ENCODE peak calls at places on chromosome 16, in eight cellular contexts. W is endothelial cell of umbilical vein, F is bronchial epithelial cell, U is natural killer cell, O is mesothelial cell of epicardium, K is heart right ventricle, J is tibial nerve, Q is endothelial cell. R is an unnamed sample.

GRCh38 chr16:865026-865425 is 64.5 kb upstream of the GNG13 start:
- DNase-seq in K (no peak), J (no peak), U (no peak), O (no peak), F (no peak), W (no peak), Q (no peak), R (no peak)

GRCh38 chr16:65120811-65121721 is 797 bp downstream of the CDH11 start:
- DNase-seq in K (peak), O (peak), J (no peak), U (no peak), F (no peak), W (peak), Q (peak), R (no peak)

GRCh38 chr16:12643034-12643455 is 160.6 kb downstream of the CPPED1 start:
- DNase-seq in K (no peak), O (no peak), W (no peak), Q (no peak), U (no peak), J (no peak), F (no peak), R (no peak)

GRCh38 chr16:2523801-2524231 is 3.6 kb downstream of the AMDHD2 start:
- DNase-seq in Q (no peak), O (no peak), F (no peak), K (no peak), J (no peak), W (no peak), U (no peak), R (no peak)

GRCh38 chr16:77871932-77872331 is 83.6 kb downstream of the VAT1L start:
- DNase-seq in W (no peak), K (no peak), Q (no peak), O (no peak), F (no peak), U (no peak), J (no peak), R (no peak)

GRCh38 chr16:87203060-87203656 is 114.0 kb downstream of the C16orf95 start:
- DNase-seq in Q (peak), U (peak), K (no peak), O (peak), J (peak), F (peak), W (peak), R (peak)

GRCh38 chr16:11705311-11705710 is 37.1 kb downstream of the SNN start:
- DNase-seq in U (no peak), W (no peak), O (no peak), Q (no peak), J (no peak), K (no peak), F (no peak), R (no peak)

GRCh38 chr16:75433732-75434413 is 570 bp upstream of the CFDP1 start:
- DNase-seq in K (peak), F (peak), O (peak), W (peak), Q (peak), U (no peak), J (peak), R (peak)

GRCh38 chr16:49466881-49467280 is 93.3 kb downstream of the C16orf78 start:
- DNase-seq in Q (no peak), O (no peak), K (no peak), F (no peak), J (no peak), W (no peak), U (peak), R (no peak)

GRCh38 chr16:88826070-88826840 is 14.5 kb upstream of the APRT start:
- DNase-seq in O (no peak), W (no peak), Q (no peak), J (no peak), K (no peak), F (no peak), U (no peak), R (peak)

GRCh38 chr16:914453-914852 is 56.3 kb downstream of the LMF1 start:
- DNase-seq in Q (no peak), W (peak), K (no peak), U (no peak), J (no peak), F (peak), O (no peak), R (peak)

GRCh38 chr16:2148714-2149629 is 547 bp downstream of the RAB26 start:
- DNase-seq in F (peak), Q (no peak), U (no peak), K (no peak), O (no peak), W (no peak), J (no peak), R (peak)

GRCh38 chr16:1407749-1408148 is 6.8 kb downstream of the UNKL start:
- DNase-seq in W (no peak), U (no peak), K (no peak), O (no peak), Q (no peak), J (no peak), F (no peak), R (no peak)

GRCh38 chr16:61324044-61324443 is 712.2 kb downstream of the CDH8 start:
- DNase-seq in K (no peak), J (no peak), Q (no peak), U (no peak), F (no peak), O (no peak), W (no peak), R (no peak)

GRCh38 chr16:12231666-12232065 is 255.1 kb downstream of the SNX29 start:
- DNase-seq in O (no peak), K (no peak), F (peak), J (no peak), Q (no peak), W (peak), U (no peak), R (no peak)

GRCh38 chr16:89691231-89691985 is 4.9 kb downstream of the CDK10 start:
- DNase-seq in O (no peak), K (no peak), W (no peak), Q (no peak), J (no peak), F (no peak), U (no peak), R (no peak)

GRCh38 chr16:30490210-30490609 is 17.7 kb downstream of the ITGAL start:
- DNase-seq in W (no peak), F (peak), U (no peak), O (no peak), J (no peak), Q (no peak), K (no peak), R (peak)

GRCh38 chr16:49842972-49843371 is 12.9 kb downstream of the ZNF423 start:
- DNase-seq in O (no peak), F (no peak), K (no peak), W (no peak), J (no peak), Q (no peak), U (no peak), R (no peak)

GRCh38 chr16:72986011-72986410 is 61.9 kb downstream of the ZFHX3 start:
- DNase-seq in Q (no peak), K (peak), W (no peak), O (no peak), U (no peak), F (no peak), J (peak), R (no peak)

GRCh38 chr16:71628810-71629209 is 2.8 kb downstream of the MARVELD3 start:
- DNase-seq in F (peak), W (peak), U (no peak), J (no peak), O (no peak), K (no peak), Q (peak), R (no peak)

GRCh38 chr16:50369133-50369804 is 481 bp upstream of the BRD7 start:
- DNase-seq in W (peak), K (no peak), U (no peak), O (no peak), F (no peak), Q (no peak), J (no peak), R (no peak)

GRCh38 chr16:1371054-1371978 is 19.6 kb downstream of the GNPTG start:
- DNase-seq in J (no peak), W (no peak), O (no peak), K (no peak), F (no peak), Q (no peak), U (no peak), R (no peak)

GRCh38 chr16:30766206-30766921 is 4.2 kb downstream of the RNF40 start:
- DNase-seq in U (no peak), K (no peak), O (no peak), W (no peak), J (no peak), Q (no peak), F (no peak), R (no peak)

GRCh38 chr16:70678121-70678897 is 7.5 kb downstream of the MTSS2 start:
- DNase-seq in O (no peak), J (no peak), Q (no peak), K (no peak), F (no peak), U (no peak), W (no peak), R (no peak)

GRCh38 chr16:78925071-78925714 is 675.3 kb downstream of the MAF start:
- DNase-seq in F (peak), Q (peak), J (no peak), K (peak), W (no peak), O (no peak), U (no peak), R (peak)

GRCh38 chr16:88524274-88524972 is 45.8 kb upstream of the ZC3H18 start:
- DNase-seq in J (no peak), W (no peak), Q (no peak), F (no peak), O (no peak), U (no peak), K (no peak), R (no peak)

GRCh38 chr16:15055141-15056053 is 477 bp downstream of the NTAN1 start:
- DNase-seq in U (no peak), Q (no peak), F (no peak), O (no peak), J (no peak), K (peak), W (peak), R (no peak)

GRCh38 chr16:10180771-10181163 is 1.5 kb downstream of the GRIN2A start:
- DNase-seq in F (no peak), Q (peak), U (no peak), O (peak), K (peak), J (no peak), W (no peak), R (no peak)

GRCh38 chr16:969508-970378 is 1.0 kb downstream of the LMF1 start:
- DNase-seq in Q (no peak), U (no peak), F (no peak), K (peak), W (peak), O (peak), J (no peak), R (no peak)

GRCh38 chr16:19168173-19169080 is at the start of gene SYT17:
- DNase-seq in K (peak), J (no peak), W (no peak), O (peak), F (no peak), U (no peak), Q (peak), R (no peak)

GRCh38 chr16:86566601-86566965 is at the start of gene FOXC2:
- DNase-seq in Q (peak), J (peak), K (peak), W (peak), U (no peak), F (peak), O (peak), R (peak)

GRCh38 chr16:70151391-70151790 is 22.2 kb upstream of the CLEC18C start:
- DNase-seq in J (no peak), W (no peak), Q (no peak), K (no peak), F (no peak), O (no peak), U (no peak), R (no peak)

GRCh38 chr16:88851616-88852015 is 5.1 kb downstream of the GALNS start:
- DNase-seq in U (no peak), K (no peak), O (no peak), F (no peak), Q (no peak), W (no peak), J (no peak), R (no peak)

GRCh38 chr16:88077328-88078108 is 126.3 kb downstream of the BANP start:
- DNase-seq in W (no peak), J (no peak), Q (no peak), F (no peak), K (peak), O (no peak), U (no peak), R (no peak)

GRCh38 chr16:3655791-3656490 is 1.4 kb downstream of the DNASE1 start:
- DNase-seq in K (no peak), U (no peak), Q (no peak), W (no peak), F (no peak), J (no peak), O (no peak), R (no peak)

GRCh38 chr16:10992112-10992511 is 47.7 kb downstream of the CLEC16A start:
- DNase-seq in W (no peak), J (no peak), Q (no peak), O (no peak), K (no peak), F (peak), U (no peak), R (no peak)

GRCh38 chr16:79294568-79294967 is 306.0 kb downstream of the MAF start:
- DNase-seq in J (no peak), Q (no peak), W (no peak), F (no peak), U (no peak), O (no peak), K (no peak), R (no peak)

GRCh38 chr16:67825906-67826305 is 16.2 kb upstream of the THAP11 start:
- DNase-seq in W (no peak), O (no peak), K (no peak), F (no peak), J (no peak), U (no peak), Q (no peak), R (no peak)

GRCh38 chr16:85421338-85422123 is 191.6 kb upstream of the GSE1 start:
- DNase-seq in F (no peak), O (peak), W (no peak), J (no peak), K (no peak), Q (peak), U (no peak), R (no peak)

GRCh38 chr16:85419503-85420408 is 193.4 kb upstream of the GSE1 start:
- DNase-seq in J (no peak), O (peak), U (no peak), Q (peak), F (no peak), K (no peak), W (no peak), R (no peak)

GRCh38 chr16:85417156-85417860 is 195.8 kb upstream of the GSE1 start:
- DNase-seq in K (no peak), W (no peak), U (no peak), F (no peak), O (peak), Q (peak), J (no peak), R (no peak)

GRCh38 chr16:85420501-85421337 is 192.4 kb upstream of the GSE1 start:
- DNase-seq in O (peak), W (peak), U (peak), K (peak), J (no peak), F (no peak), Q (peak), R (peak)

GRCh38 chr16:85418978-85419491 is 194.1 kb upstream of the GSE1 start:
- DNase-seq in K (no peak), U (no peak), O (peak), Q (peak), F (no peak), W (no peak), J (no peak), R (no peak)
- TF ChIP-seq CTCF in K (no peak), U (no peak), O (no peak), Q (no peak), F (no peak), W (no peak), J (no peak), R (no peak)

DNA sequence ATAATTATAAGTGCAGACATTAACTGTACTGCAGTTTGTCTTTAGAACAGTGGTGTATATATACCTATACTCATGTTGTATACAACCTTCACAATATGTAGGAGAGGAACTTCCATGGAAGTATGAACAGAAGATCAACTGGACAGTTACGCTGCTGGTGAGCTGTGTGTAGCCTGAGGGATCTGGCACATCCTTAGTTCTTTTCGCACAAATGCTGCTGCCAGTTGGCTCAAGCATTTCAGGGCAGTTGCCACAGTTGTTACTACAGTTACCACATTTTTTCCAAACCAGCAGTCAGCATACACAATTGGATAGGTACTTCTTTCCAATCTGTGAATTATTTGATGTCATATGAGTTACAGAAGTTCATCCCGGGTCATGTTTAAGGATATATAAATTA is 539.6 kb upstream of the HSBP1 start:
- DNase-seq in F (no peak), U (no peak), O (no peak), W (no peak), J (no peak), K (no peak), Q (no peak), R (no peak)
- TF ChIP-seq CTCF in F (no peak), U (no peak), O (no peak), W (no peak), J (no peak), K (no peak), Q (no peak), R (no peak)

DNA sequence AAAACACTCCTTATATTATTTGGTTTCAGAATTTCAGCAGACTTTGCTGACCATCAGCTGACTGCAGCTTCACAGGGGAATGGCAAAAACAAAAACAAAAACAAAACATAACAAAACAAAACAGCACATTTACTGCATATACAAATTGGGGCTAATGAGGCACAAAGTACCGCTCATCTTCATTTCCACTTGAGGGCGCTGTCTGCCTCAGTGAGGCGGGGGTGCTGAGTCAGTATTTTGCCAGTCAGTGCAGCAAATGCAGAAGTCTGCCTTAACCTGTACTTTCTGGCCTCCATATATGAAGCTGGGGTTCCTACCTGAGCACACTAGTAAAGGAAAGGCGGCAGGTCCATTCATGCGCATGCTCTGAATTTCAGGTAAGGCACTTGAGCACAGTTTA is 13.5 kb upstream of the DYNLRB2 start:
- DNase-seq in F (peak), W (peak), U (no peak), O (no peak), K (no peak), Q (peak), J (no peak), R (peak)
- TF ChIP-seq CTCF in F (peak), W (peak), U (peak), O (no peak), K (no peak), Q (peak), J (no peak), R (peak)

GRCh38 chr16:56741399-56741798 is 11.5 kb downstream of the NUP93 start:
- DNase-seq in O (no peak), Q (no peak), J (no peak), U (no peak), F (no peak), K (no peak), W (no peak), R (no peak)

GRCh38 chr16:56736476-56736875 is 6.5 kb downstream of the NUP93 start:
- DNase-seq in O (no peak), J (no peak), K (no peak), F (no peak), U (no peak), W (no peak), Q (no peak), R (no peak)

GRCh38 chr16:56734429-56734828 is 4.5 kb downstream of the NUP93 start:
- DNase-seq in O (no peak), W (no peak), F (no peak), J (no peak), Q (no peak), K (no peak), U (no peak), R (no peak)

GRCh38 chr16:56732832-56733231 is 2.9 kb downstream of the NUP93 start:
- DNase-seq in Q (no peak), K (no peak), F (no peak), U (no peak), O (no peak), J (no peak), W (no peak), R (no peak)

GRCh38 chr16:56737539-56737938 is 7.6 kb downstream of the NUP93 start:
- DNase-seq in J (no peak), Q (no peak), U (no peak), F (no peak), W (no peak), O (no peak), K (no peak), R (no peak)
- TF ChIP-seq CTCF in J (no peak), Q (no peak), U (no peak), F (no peak), W (no peak), O (no peak), K (no peak), R (no peak)

DNA sequence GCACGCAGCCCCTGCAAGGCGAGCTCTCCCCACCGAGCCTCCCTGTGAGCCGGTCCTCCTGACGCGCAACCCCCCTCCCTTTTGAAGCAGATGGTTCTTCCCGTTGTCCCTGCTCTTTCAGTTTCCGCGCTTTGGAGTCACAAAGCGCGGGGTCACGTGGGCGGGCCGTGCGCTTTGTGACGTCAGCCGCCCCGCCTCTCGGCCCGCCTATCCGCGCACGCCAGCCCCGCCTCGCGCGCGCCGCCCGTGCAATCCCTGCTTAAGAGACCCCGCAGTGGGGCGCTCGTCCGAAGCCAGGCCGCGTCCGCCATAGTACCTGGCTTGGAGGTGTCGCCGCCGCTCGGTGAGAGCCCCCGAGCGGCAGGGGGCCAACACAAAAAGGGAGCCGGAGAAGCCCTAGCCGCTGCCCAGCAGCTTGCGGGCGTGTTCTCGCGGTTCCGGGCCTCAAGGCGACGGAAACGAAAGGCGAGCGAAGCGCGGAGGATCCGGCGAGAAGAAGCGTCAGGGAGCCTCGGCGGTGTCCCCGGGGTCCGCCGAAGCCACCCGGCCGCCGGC is at the start of gene RBBP6:
- DNase-seq in U (peak), F (peak), Q (peak), K (peak), W (peak), O (peak), J (peak), R (peak)
- TF ChIP-seq CTCF in U (peak), F (peak), Q (no peak), K (peak), W (peak), O (peak), J (peak), R (peak)

GRCh38 chr16:27883576-27883975 is 179.9 kb downstream of the GSG1L start:
- DNase-seq in Q (no peak), W (no peak), O (no peak), J (no peak), K (no peak), U (no peak), F (no peak), R (no peak)

GRCh38 chr16:27880312-27880711 is 183.2 kb downstream of the GSG1L start:
- DNase-seq in W (no peak), K (no peak), F (no peak), J (no peak), U (no peak), O (no peak), Q (no peak), R (no peak)

GRCh38 chr16:27879601-27880247 is 183.8 kb downstream of the GSG1L start:
- DNase-seq in U (no peak), Q (no peak), K (peak), F (no peak), J (no peak), O (no peak), W (no peak), R (no peak)
- TF ChIP-seq CTCF in U (no peak), Q (no peak), K (no peak), F (no peak), J (no peak), O (no peak), W (no peak), R (no peak)

GRCh38 chr16:4802659-4803287 is 340 bp upstream of the ROGDI start:
- DNase-seq in U (peak), F (peak), W (peak), J (peak), K (peak), Q (peak), O (peak), R (peak)
- TF ChIP-seq CTCF in U (no peak), F (no peak), W (no peak), J (peak), K (peak), Q (peak), O (peak), R (no peak)